ENCODE peak calls at places on chromosomes 11 and 22, in nine cellular contexts. V is transverse colon, T is HepG2, M is stomach, S is breast epithelium, P is spleen, D is GM12878, X is endothelial cell of umbilical vein, F is SK-N-SH. L is an unnamed sample.

GRCh38 chr11:6812391-6813005 is 13.0 kb upstream of the OR6A2 start:
- DNase-seq in V (no peak), T (peak; percentile 48), M (no peak), S (no peak), P (no peak), D (peak; percentile 11), X (peak; percentile 48), F (peak; percentile 57), L (no peak)

GRCh38 chr22:30396871-30397655 is at the start of gene SEC14L2:
- DNase-seq in V (peak; percentile 78), T (no peak), M (peak; percentile 79), S (peak; percentile 84), P (no peak), D (no peak), X (peak; percentile 52), F (peak; percentile 90), L (peak; percentile 88)

GRCh38 chr22:32237905-32238304 is 17.2 kb downstream of the SLC5A4 start:
- DNase-seq in V (no peak), T (no peak), M (no peak), S (no peak), P (no peak), D (no peak), X (no peak), F (no peak), L (no peak)

GRCh38 chr11:11410626-11411025 is 57.6 kb upstream of the CSNK2A3 start:
- DNase-seq in V (no peak), T (no peak), M (no peak), S (no peak), P (no peak), D (no peak), X (no peak), F (no peak), L (no peak)

GRCh38 chr11:131601586-131601985 is 231.2 kb downstream of the NTM start:
- DNase-seq in V (no peak), T (no peak), M (no peak), S (no peak), P (no peak), D (no peak), X (no peak), F (no peak), L (no peak)

GRCh38 chr11:1205121-1205986 is 17.5 kb upstream of the MUC5B start:
- DNase-seq in V (peak; percentile 10), T (no peak), M (no peak), S (peak; percentile 43), P (peak; percentile 62), D (no peak), X (no peak), F (peak; percentile 15), L (peak; percentile 58)

GRCh38 chr11:63761173-63761572 is 7.4 kb downstream of the ZFTA start:
- DNase-seq in V (no peak), T (no peak), M (no peak), S (no peak), P (no peak), D (no peak), X (no peak), F (no peak), L (no peak)

GRCh38 chr22:20013382-20013871 is 3.2 kb downstream of the ARVCF start:
- DNase-seq in V (peak; percentile 38), T (peak; percentile 45), M (peak; percentile 51), S (no peak), P (peak; percentile 86), D (no peak), X (peak; percentile 67), F (peak; percentile 86), L (peak; percentile 85)

GRCh38 chr11:130624946-130625345 is 176.5 kb downstream of the ADAMTS15 start:
- DNase-seq in V (no peak), T (no peak), M (no peak), S (no peak), P (no peak), D (no peak), X (no peak), F (no peak), L (no peak)

GRCh38 chr11:116955949-116956348 is 118.5 kb upstream of the APOA1 start:
- DNase-seq in V (no peak), T (no peak), M (no peak), S (no peak), P (no peak), D (no peak), X (no peak), F (no peak), L (no peak)

GRCh38 chr22:39646614-39647210 is 76.2 kb downstream of the CACNA1I start:
- DNase-seq in V (no peak), T (no peak), M (no peak), S (no peak), P (no peak), D (no peak), X (no peak), F (no peak), L (no peak)

GRCh38 chr11:72041364-72042058 is 38.8 kb downstream of the NUMA1 start:
- DNase-seq in V (peak; percentile 70), T (peak; percentile 31), M (peak; percentile 82), S (peak; percentile 87), P (peak; percentile 87), D (no peak), X (peak; percentile 87), F (peak; percentile 77), L (peak; percentile 93)

GRCh38 chr11:12185914-12186313 is 75.5 kb downstream of the MICAL2 start:
- DNase-seq in V (no peak), T (no peak), M (no peak), S (no peak), P (no peak), D (no peak), X (peak; percentile 81), F (peak; percentile 31), L (no peak)

GRCh38 chr11:81159900-81160299 is 1573.8 kb downstream of the FAM181B start:
- DNase-seq in V (no peak), T (no peak), M (no peak), S (no peak), P (no peak), D (no peak), X (no peak), F (no peak), L (no peak)

GRCh38 chr11:16911186-16911585 is 103.0 kb downstream of the PLEKHA7 start:
- DNase-seq in V (no peak), T (no peak), M (no peak), S (no peak), P (no peak), D (no peak), X (no peak), F (no peak), L (no peak)

GRCh38 chr11:110148775-110149744 is 55.9 kb downstream of the ZC3H12C start:
- DNase-seq in V (no peak), T (no peak), M (no peak), S (no peak), P (no peak), D (no peak), X (peak; percentile 79), F (no peak), L (no peak)

GRCh38 chr11:130157111-130157510 is 2.5 kb upstream of the ST14 start:
- DNase-seq in V (no peak), T (no peak), M (no peak), S (no peak), P (no peak), D (no peak), X (no peak), F (no peak), L (no peak)

GRCh38 chr11:46892838-46893237 is 25.5 kb downstream of the LRP4 start:
- DNase-seq in V (no peak), T (no peak), M (no peak), S (no peak), P (no peak), D (no peak), X (no peak), F (no peak), L (no peak)
- H3K27ac ChIP-seq in V (no peak overlapping the region), T (no peak overlapping the region), M (no peak overlapping the region), S (no peak overlapping the region), P (no peak overlapping the region), D (no peak overlapping the region), X (no peak overlapping the region), F (no peak overlapping the region), L (no peak overlapping the region)

DNA sequence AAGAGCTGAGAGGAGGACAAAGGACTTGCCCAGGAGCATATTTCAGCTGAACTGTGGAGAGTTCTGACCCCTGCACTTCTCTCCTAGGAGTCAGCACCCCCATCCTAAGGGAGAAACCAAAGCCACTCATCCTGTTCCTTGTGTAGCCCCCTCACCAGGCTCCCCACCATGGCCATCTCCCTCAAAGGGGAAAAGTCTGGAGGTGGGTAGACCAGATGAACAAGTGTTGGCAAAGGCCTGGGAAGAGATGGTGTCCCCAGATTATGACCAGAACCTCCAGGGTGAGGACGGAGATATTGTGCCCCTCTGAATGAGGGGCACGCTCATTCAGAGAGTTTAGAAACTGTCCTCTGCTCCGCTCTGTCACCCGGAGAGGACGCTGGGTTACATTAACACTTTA is 880.0 kb downstream of the BRD1 start:
- DNase-seq in V (no peak), T (no peak), M (no peak), S (no peak), P (no peak), D (no peak), X (no peak), F (no peak), L (peak; percentile 4)
- H3K9me3 ChIP-seq in V (no peaks in the 10 kb centered on the region), T (no peaks in the 10 kb centered on the region), M (peaks cover 11% of the 10 kb centered on the region), S (peaks cover 4% of the 10 kb centered on the region), P (no peaks in the 10 kb centered on the region), D (no peaks in the 10 kb centered on the region), X (peaks cover 17% of the 10 kb centered on the region), F (no peaks in the 10 kb centered on the region), L (no peaks in the 10 kb centered on the region)

GRCh38 chr11:65434667-65435179 is 12.1 kb downstream of the NEAT1 start:
- DNase-seq in V (peak; percentile 7), T (no peak), M (no peak), S (no peak), P (no peak), D (no peak), X (peak; percentile 20), F (no peak), L (peak; percentile 52)
- TF ChIP-seq POLR2AphosphoS5 in V (peak; percentile 42), T (peak; percentile 60), M (peak; percentile 48), S (no peak), P (no peak), D (no peak), X (no peak), F (peak; percentile 15), L (peak; percentile 37)

DNA sequence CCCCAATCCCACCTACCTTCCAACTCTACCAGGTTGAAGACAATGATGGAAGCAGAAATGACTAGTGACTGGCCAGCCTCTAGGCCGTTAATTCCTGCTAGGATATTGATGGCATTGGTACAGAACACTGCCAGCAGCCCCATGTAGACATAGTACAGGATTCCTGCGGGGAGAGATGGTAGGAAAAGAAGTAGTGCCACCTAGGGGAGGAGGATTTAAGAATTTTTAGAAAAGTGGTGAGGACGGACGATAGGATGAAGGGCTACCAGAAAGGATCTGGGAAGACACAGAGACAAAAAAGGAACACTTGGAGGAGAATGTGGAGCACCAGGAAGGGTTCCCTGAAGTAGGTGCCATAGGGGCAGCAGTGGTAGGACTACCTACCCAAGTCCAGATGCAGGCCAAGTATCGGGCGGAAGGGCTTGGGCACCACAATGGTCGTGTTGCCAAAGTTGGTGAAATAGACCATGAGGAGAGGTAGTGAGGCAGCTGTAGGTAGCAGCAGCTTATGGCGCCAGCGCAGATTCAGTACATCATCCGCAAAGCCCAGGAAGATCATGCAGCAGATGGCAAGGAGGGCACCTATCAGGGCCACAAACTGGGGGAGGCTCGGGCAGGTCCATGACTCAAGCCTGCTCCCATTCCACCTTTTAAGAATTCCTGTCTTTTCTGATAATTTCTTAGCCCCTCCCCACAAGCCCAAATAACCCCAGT is 1.2 kb downstream of the DPAGT1 start:
- DNase-seq in V (no peak), T (peak; percentile 62), M (no peak), S (no peak), P (peak; percentile 67), D (no peak), X (peak; percentile 50), F (peak; percentile 53), L (no peak)
- H3K27ac ChIP-seq in V (no peak overlapping the region), T (peak overlapping the region; percentile 97), M (peak overlapping the region; percentile 89), S (no peak overlapping the region), P (peak overlapping the region; percentile 91), D (no peak overlapping the region), X (no peak overlapping the region), F (peak overlapping the region; percentile 93), L (no peak overlapping the region)

GRCh38 chr11:3369366-3369765 is 9.6 kb downstream of the ZNF195 start:
- DNase-seq in V (no peak), T (no peak), M (no peak), S (no peak), P (no peak), D (no peak), X (no peak), F (no peak), L (no peak)
- H3K9me3 ChIP-seq in V (peaks cover 17% of the 10 kb centered on the region), T (peaks cover 14% of the 10 kb centered on the region), M (no peaks in the 10 kb centered on the region), S (no peaks in the 10 kb centered on the region), P (peaks cover 85% of the 10 kb centered on the region), D (peaks cover 44% of the 10 kb centered on the region), X (no peaks in the 10 kb centered on the region), F (peaks cover 17% of the 10 kb centered on the region), L (peaks cover 3% of the 10 kb centered on the region)

L was measured in sigmoid colon.